ENCODE peak calls at places on chromosomes 7 and 10, in nine cellular contexts. One of them, this sample, is unnamed.
A peak's percentile ranks its signal among the peaks of the same experiment; 100 is the strongest.

GRCh38 chr7:28163955-28164354 is 16.6 kb downstream of the JAZF1 start:
- DNase-seq in effector memory CD4-positive, alpha-beta T cell: no peak
- DNase-seq in CD4-positive, CD25-positive, alpha-beta regulatory T cell: no peak
- DNase-seq in astrocyte of the spinal cord: peak; percentile 67
- DNase-seq in fibroblast of lung: peak; percentile 76
- DNase-seq in transverse colon: no peak
- DNase-seq in Peyer's patch: no peak
- DNase-seq in fibroblast of pulmonary artery: peak; percentile 40
- DNase-seq in OCI-LY7: no peak
- DNase-seq in this sample: no peak

GRCh38 chr7:41869091-41869490 is 166.2 kb upstream of the INHBA start:
- DNase-seq in effector memory CD4-positive, alpha-beta T cell: no peak
- DNase-seq in CD4-positive, CD25-positive, alpha-beta regulatory T cell: no peak
- DNase-seq in astrocyte of the spinal cord: no peak
- DNase-seq in fibroblast of lung: peak; percentile 72
- DNase-seq in transverse colon: no peak
- DNase-seq in Peyer's patch: no peak
- DNase-seq in fibroblast of pulmonary artery: peak; percentile 66
- DNase-seq in OCI-LY7: no peak
- DNase-seq in this sample: peak; percentile 82

GRCh38 chr7:141200191-141201108 is 126.6 kb downstream of the TMEM178B start:
- DNase-seq in effector memory CD4-positive, alpha-beta T cell: no peak
- DNase-seq in CD4-positive, CD25-positive, alpha-beta regulatory T cell: no peak
- DNase-seq in astrocyte of the spinal cord: no peak
- DNase-seq in fibroblast of lung: no peak
- DNase-seq in transverse colon: no peak
- DNase-seq in Peyer's patch: no peak
- DNase-seq in fibroblast of pulmonary artery: no peak
- DNase-seq in OCI-LY7: no peak
- DNase-seq in this sample: no peak

GRCh38 chr10:96678725-96679124 is 41.6 kb downstream of the PIK3AP1 start:
- DNase-seq in effector memory CD4-positive, alpha-beta T cell: no peak
- DNase-seq in CD4-positive, CD25-positive, alpha-beta regulatory T cell: no peak
- DNase-seq in astrocyte of the spinal cord: no peak
- DNase-seq in fibroblast of lung: no peak
- DNase-seq in transverse colon: no peak
- DNase-seq in Peyer's patch: no peak
- DNase-seq in fibroblast of pulmonary artery: no peak
- DNase-seq in OCI-LY7: peak; percentile 63
- DNase-seq in this sample: no peak

GRCh38 chr7:99864041-99864440 is 12.8 kb downstream of the OR2AE1 start:
- DNase-seq in effector memory CD4-positive, alpha-beta T cell: no peak
- DNase-seq in CD4-positive, CD25-positive, alpha-beta regulatory T cell: no peak
- DNase-seq in astrocyte of the spinal cord: peak; percentile 46
- DNase-seq in fibroblast of lung: peak; percentile 7
- DNase-seq in transverse colon: no peak
- DNase-seq in Peyer's patch: no peak
- DNase-seq in fibroblast of pulmonary artery: peak; percentile 5
- DNase-seq in OCI-LY7: no peak
- DNase-seq in this sample: peak; percentile 18

GRCh38 chr7:136353287-136353686 is 376.1 kb upstream of the MTPN start:
- DNase-seq in effector memory CD4-positive, alpha-beta T cell: no peak
- DNase-seq in CD4-positive, CD25-positive, alpha-beta regulatory T cell: no peak
- DNase-seq in astrocyte of the spinal cord: no peak
- DNase-seq in fibroblast of lung: no peak
- DNase-seq in transverse colon: no peak
- DNase-seq in Peyer's patch: no peak
- DNase-seq in fibroblast of pulmonary artery: no peak
- DNase-seq in OCI-LY7: peak; percentile 78
- DNase-seq in this sample: no peak

GRCh38 chr10:77371848-77372247 is 265.8 kb downstream of the KCNMA1 start:
- DNase-seq in effector memory CD4-positive, alpha-beta T cell: no peak
- DNase-seq in CD4-positive, CD25-positive, alpha-beta regulatory T cell: no peak
- DNase-seq in astrocyte of the spinal cord: no peak
- DNase-seq in fibroblast of lung: no peak
- DNase-seq in transverse colon: no peak
- DNase-seq in Peyer's patch: no peak
- DNase-seq in fibroblast of pulmonary artery: no peak
- DNase-seq in OCI-LY7: no peak
- DNase-seq in this sample: no peak

GRCh38 chr10:114511875-114512274 is 107.6 kb upstream of the AFAP1L2 start:
- DNase-seq in effector memory CD4-positive, alpha-beta T cell: no peak
- DNase-seq in CD4-positive, CD25-positive, alpha-beta regulatory T cell: no peak
- DNase-seq in astrocyte of the spinal cord: no peak
- DNase-seq in fibroblast of lung: no peak
- DNase-seq in transverse colon: no peak
- DNase-seq in Peyer's patch: no peak
- DNase-seq in fibroblast of pulmonary artery: no peak
- DNase-seq in OCI-LY7: no peak
- DNase-seq in this sample: no peak

GRCh38 chr10:66928791-66929190 is 3.0 kb downstream of the LRRTM3 start:
- DNase-seq in effector memory CD4-positive, alpha-beta T cell: no peak
- DNase-seq in CD4-positive, CD25-positive, alpha-beta regulatory T cell: no peak
- DNase-seq in astrocyte of the spinal cord: no peak
- DNase-seq in fibroblast of lung: no peak
- DNase-seq in transverse colon: no peak
- DNase-seq in Peyer's patch: no peak
- DNase-seq in fibroblast of pulmonary artery: no peak
- DNase-seq in OCI-LY7: no peak
- DNase-seq in this sample: no peak

GRCh38 chr10:98323221-98324164 is 55.5 kb upstream of the LOXL4 start:
- DNase-seq in effector memory CD4-positive, alpha-beta T cell: no peak
- DNase-seq in CD4-positive, CD25-positive, alpha-beta regulatory T cell: no peak
- DNase-seq in astrocyte of the spinal cord: peak; percentile 88
- DNase-seq in fibroblast of lung: peak; percentile 96
- DNase-seq in transverse colon: peak; percentile 29
- DNase-seq in Peyer's patch: peak; percentile 53
- DNase-seq in fibroblast of pulmonary artery: peak; percentile 77
- DNase-seq in OCI-LY7: no peak
- DNase-seq in this sample: peak; percentile 98

GRCh38 chr7:131471605-131472004 is 84.8 kb downstream of the PODXL start:
- DNase-seq in effector memory CD4-positive, alpha-beta T cell: no peak
- DNase-seq in CD4-positive, CD25-positive, alpha-beta regulatory T cell: no peak
- DNase-seq in astrocyte of the spinal cord: peak; percentile 40
- DNase-seq in fibroblast of lung: no peak
- DNase-seq in transverse colon: no peak
- DNase-seq in Peyer's patch: no peak
- DNase-seq in fibroblast of pulmonary artery: no peak
- DNase-seq in OCI-LY7: no peak
- DNase-seq in this sample: no peak

GRCh38 chr7:155665957-155666287 is 21.5 kb downstream of the RBM33 start:
- DNase-seq in effector memory CD4-positive, alpha-beta T cell: no peak
- DNase-seq in CD4-positive, CD25-positive, alpha-beta regulatory T cell: no peak
- DNase-seq in astrocyte of the spinal cord: peak; percentile 87
- DNase-seq in fibroblast of lung: peak; percentile 89
- DNase-seq in transverse colon: no peak
- DNase-seq in Peyer's patch: no peak
- DNase-seq in fibroblast of pulmonary artery: peak; percentile 79
- DNase-seq in OCI-LY7: no peak
- DNase-seq in this sample: peak; percentile 92

GRCh38 chr7:46784746-46785145 is 797.2 kb downstream of the TNS3 start:
- DNase-seq in effector memory CD4-positive, alpha-beta T cell: no peak
- DNase-seq in CD4-positive, CD25-positive, alpha-beta regulatory T cell: no peak
- DNase-seq in astrocyte of the spinal cord: peak; percentile 76
- DNase-seq in fibroblast of lung: peak; percentile 84
- DNase-seq in transverse colon: no peak
- DNase-seq in Peyer's patch: peak; percentile 47
- DNase-seq in fibroblast of pulmonary artery: peak; percentile 47
- DNase-seq in OCI-LY7: no peak
- DNase-seq in this sample: peak; percentile 67

GRCh38 chr10:7488418-7488829 is 77.6 kb upstream of the SFMBT2 start:
- DNase-seq in effector memory CD4-positive, alpha-beta T cell: no peak
- DNase-seq in CD4-positive, CD25-positive, alpha-beta regulatory T cell: no peak
- DNase-seq in astrocyte of the spinal cord: peak; percentile 26
- DNase-seq in fibroblast of lung: peak; percentile 23
- DNase-seq in transverse colon: peak; percentile 39
- DNase-seq in Peyer's patch: peak; percentile 62
- DNase-seq in fibroblast of pulmonary artery: peak; percentile 63
- DNase-seq in OCI-LY7: peak; percentile 48
- DNase-seq in this sample: peak; percentile 5

GRCh38 chr10:20221353-20221752 is 405.1 kb downstream of the PLXDC2 start:
- DNase-seq in effector memory CD4-positive, alpha-beta T cell: no peak
- DNase-seq in CD4-positive, CD25-positive, alpha-beta regulatory T cell: no peak
- DNase-seq in astrocyte of the spinal cord: no peak
- DNase-seq in fibroblast of lung: no peak
- DNase-seq in transverse colon: no peak
- DNase-seq in Peyer's patch: no peak
- DNase-seq in fibroblast of pulmonary artery: no peak
- DNase-seq in OCI-LY7: no peak
- DNase-seq in this sample: no peak

GRCh38 chr10:99536400-99537254 is 3.9 kb downstream of the NKX2-3 start:
- DNase-seq in effector memory CD4-positive, alpha-beta T cell: no peak
- DNase-seq in CD4-positive, CD25-positive, alpha-beta regulatory T cell: no peak
- DNase-seq in astrocyte of the spinal cord: no peak
- DNase-seq in fibroblast of lung: no peak
- DNase-seq in transverse colon: peak; percentile 28
- DNase-seq in Peyer's patch: no peak
- DNase-seq in fibroblast of pulmonary artery: no peak
- DNase-seq in OCI-LY7: no peak
- DNase-seq in this sample: no peak

GRCh38 chr7:90455163-90456030 is 14.0 kb upstream of the PTTG1IP2 start:
- DNase-seq in effector memory CD4-positive, alpha-beta T cell: no peak
- DNase-seq in CD4-positive, CD25-positive, alpha-beta regulatory T cell: peak; percentile 26
- DNase-seq in astrocyte of the spinal cord: peak; percentile 67
- DNase-seq in fibroblast of lung: peak; percentile 45
- DNase-seq in transverse colon: no peak
- DNase-seq in Peyer's patch: no peak
- DNase-seq in fibroblast of pulmonary artery: peak; percentile 70
- DNase-seq in OCI-LY7: peak; percentile 33
- DNase-seq in this sample: peak; percentile 70

GRCh38 chr10:123135415-123136141 is at the start of gene HMX3:
- DNase-seq in effector memory CD4-positive, alpha-beta T cell: no peak
- DNase-seq in CD4-positive, CD25-positive, alpha-beta regulatory T cell: peak; percentile 54
- DNase-seq in astrocyte of the spinal cord: no peak
- DNase-seq in fibroblast of lung: no peak
- DNase-seq in transverse colon: no peak
- DNase-seq in Peyer's patch: no peak
- DNase-seq in fibroblast of pulmonary artery: peak; percentile 55
- DNase-seq in OCI-LY7: no peak
- DNase-seq in this sample: peak; percentile 62

GRCh38 chr10:123134915-123135414 is 805 bp upstream of the HMX3 start:
- DNase-seq in effector memory CD4-positive, alpha-beta T cell: no peak
- DNase-seq in CD4-positive, CD25-positive, alpha-beta regulatory T cell: no peak
- DNase-seq in astrocyte of the spinal cord: no peak
- DNase-seq in fibroblast of lung: no peak
- DNase-seq in transverse colon: no peak
- DNase-seq in Peyer's patch: no peak
- DNase-seq in fibroblast of pulmonary artery: no peak
- DNase-seq in OCI-LY7: no peak
- DNase-seq in this sample: no peak

GRCh38 chr10:123136221-123136805 is 543 bp downstream of the HMX3 start:
- DNase-seq in effector memory CD4-positive, alpha-beta T cell: no peak
- DNase-seq in CD4-positive, CD25-positive, alpha-beta regulatory T cell: no peak
- DNase-seq in astrocyte of the spinal cord: no peak
- DNase-seq in fibroblast of lung: no peak
- DNase-seq in transverse colon: no peak
- DNase-seq in Peyer's patch: no peak
- DNase-seq in fibroblast of pulmonary artery: no peak
- DNase-seq in OCI-LY7: no peak
- DNase-seq in this sample: no peak

GRCh38 chr10:123139165-123139520 is 3.4 kb downstream of the HMX3 start:
- DNase-seq in effector memory CD4-positive, alpha-beta T cell: no peak
- DNase-seq in CD4-positive, CD25-positive, alpha-beta regulatory T cell: no peak
- DNase-seq in astrocyte of the spinal cord: no peak
- DNase-seq in fibroblast of lung: no peak
- DNase-seq in transverse colon: no peak
- DNase-seq in Peyer's patch: no peak
- DNase-seq in fibroblast of pulmonary artery: no peak
- DNase-seq in OCI-LY7: no peak
- DNase-seq in this sample: no peak

GRCh38 chr10:123136806-123137642 is 1.3 kb downstream of the HMX3 start:
- DNase-seq in effector memory CD4-positive, alpha-beta T cell: no peak
- DNase-seq in CD4-positive, CD25-positive, alpha-beta regulatory T cell: peak; percentile 41
- DNase-seq in astrocyte of the spinal cord: no peak
- DNase-seq in fibroblast of lung: peak; percentile 24
- DNase-seq in transverse colon: no peak
- DNase-seq in Peyer's patch: no peak
- DNase-seq in fibroblast of pulmonary artery: peak; percentile 19
- DNase-seq in OCI-LY7: no peak
- DNase-seq in this sample: peak; percentile 38
- H3K4me3 ChIP-seq in effector memory CD4-positive, alpha-beta T cell: peak overlapping the region; percentile 51
- H3K4me3 ChIP-seq in CD4-positive, CD25-positive, alpha-beta regulatory T cell: no peak overlapping the region
- H3K4me3 ChIP-seq in astrocyte of the spinal cord: no peak overlapping the region
- H3K4me3 ChIP-seq in fibroblast of lung: no peak overlapping the region
- H3K4me3 ChIP-seq in transverse colon: no peak overlapping the region
- H3K4me3 ChIP-seq in Peyer's patch: peak overlapping the region; percentile 55
- H3K4me3 ChIP-seq in fibroblast of pulmonary artery: no peak overlapping the region
- H3K4me3 ChIP-seq in OCI-LY7: no peak overlapping the region
- H3K4me3 ChIP-seq in this sample: no peak overlapping the region

DNA sequence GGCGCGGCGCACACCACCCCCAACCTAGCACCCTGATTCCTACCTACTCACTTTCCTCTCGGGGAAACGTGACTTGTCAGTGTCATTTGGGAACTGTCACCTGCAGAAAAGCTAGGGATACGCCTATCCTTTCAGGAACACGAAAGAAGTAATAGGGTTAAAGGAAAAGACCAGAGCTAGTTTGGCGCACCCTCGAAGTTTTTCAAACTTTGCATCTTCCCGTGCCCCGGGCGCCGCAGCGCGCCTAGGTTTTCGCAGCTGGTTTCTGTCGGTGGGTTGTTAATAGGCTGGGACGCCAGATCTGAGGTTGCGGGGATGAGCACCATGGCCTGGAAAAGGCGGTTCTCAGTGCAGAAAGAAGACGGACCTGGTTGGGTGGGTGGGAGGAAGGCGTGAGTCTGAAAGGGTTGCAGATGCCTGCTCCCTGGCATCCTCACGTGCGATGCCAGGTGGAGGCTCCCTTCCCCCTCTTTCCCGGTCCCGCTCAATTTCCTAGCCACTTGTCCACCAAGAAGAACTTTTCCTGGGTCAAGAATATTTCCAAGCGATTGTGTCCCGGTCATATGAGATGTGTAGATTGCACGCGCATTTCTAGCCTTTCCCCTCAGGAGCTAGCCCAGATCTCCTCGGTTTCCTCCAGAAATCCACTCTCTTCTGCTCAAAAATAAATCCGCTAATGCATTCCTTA is 618 bp upstream of the MEOX2 start:
- DNase-seq in effector memory CD4-positive, alpha-beta T cell: no peak
- DNase-seq in CD4-positive, CD25-positive, alpha-beta regulatory T cell: no peak
- DNase-seq in astrocyte of the spinal cord: no peak
- DNase-seq in fibroblast of lung: no peak
- DNase-seq in transverse colon: no peak
- DNase-seq in Peyer's patch: no peak
- DNase-seq in fibroblast of pulmonary artery: no peak
- DNase-seq in OCI-LY7: no peak
- DNase-seq in this sample: peak; percentile 4
- H3K4me3 ChIP-seq in effector memory CD4-positive, alpha-beta T cell: no peak overlapping the region
- H3K4me3 ChIP-seq in CD4-positive, CD25-positive, alpha-beta regulatory T cell: no peak overlapping the region
- H3K4me3 ChIP-seq in astrocyte of the spinal cord: peak overlapping the region; percentile 50
- H3K4me3 ChIP-seq in fibroblast of lung: peak overlapping the region; percentile 57
- H3K4me3 ChIP-seq in transverse colon: no peak overlapping the region
- H3K4me3 ChIP-seq in Peyer's patch: peak overlapping the region; percentile 41
- H3K4me3 ChIP-seq in fibroblast of pulmonary artery: peak overlapping the region; percentile 34
- H3K4me3 ChIP-seq in OCI-LY7: no peak overlapping the region
- H3K4me3 ChIP-seq in this sample: peak overlapping the region; percentile 0

GRCh38 chr7:17301491-17302101 is 3.1 kb downstream of the AHR start:
- DNase-seq in effector memory CD4-positive, alpha-beta T cell: peak; percentile 34
- DNase-seq in CD4-positive, CD25-positive, alpha-beta regulatory T cell: peak; percentile 52
- DNase-seq in astrocyte of the spinal cord: peak; percentile 77
- DNase-seq in fibroblast of lung: peak; percentile 34
- DNase-seq in transverse colon: peak; percentile 32
- DNase-seq in Peyer's patch: peak; percentile 75
- DNase-seq in fibroblast of pulmonary artery: peak; percentile 69
- DNase-seq in OCI-LY7: peak; percentile 26
- DNase-seq in this sample: peak; percentile 73
- H3K4me3 ChIP-seq in effector memory CD4-positive, alpha-beta T cell: peak overlapping the region; percentile 17
- H3K4me3 ChIP-seq in CD4-positive, CD25-positive, alpha-beta regulatory T cell: peak overlapping the region; percentile 99
- H3K4me3 ChIP-seq in astrocyte of the spinal cord: peak overlapping the region; percentile 90
- H3K4me3 ChIP-seq in fibroblast of lung: peak overlapping the region; percentile 89
- H3K4me3 ChIP-seq in transverse colon: no peak overlapping the region
- H3K4me3 ChIP-seq in Peyer's patch: peak overlapping the region; percentile 28
- H3K4me3 ChIP-seq in fibroblast of pulmonary artery: peak overlapping the region; percentile 73
- H3K4me3 ChIP-seq in OCI-LY7: no peak overlapping the region
- H3K4me3 ChIP-seq in this sample: peak overlapping the region; percentile 86

GRCh38 chr10:122126763-122127659 is 138.0 kb downstream of the TACC2 start:
- DNase-seq in effector memory CD4-positive, alpha-beta T cell: no peak
- DNase-seq in CD4-positive, CD25-positive, alpha-beta regulatory T cell: no peak
- DNase-seq in astrocyte of the spinal cord: peak; percentile 94
- DNase-seq in fibroblast of lung: peak; percentile 97
- DNase-seq in transverse colon: no peak
- DNase-seq in Peyer's patch: peak; percentile 61
- DNase-seq in fibroblast of pulmonary artery: peak; percentile 90
- DNase-seq in OCI-LY7: no peak
- DNase-seq in this sample: peak; percentile 94
- H3K4me3 ChIP-seq in effector memory CD4-positive, alpha-beta T cell: no peak overlapping the region
- H3K4me3 ChIP-seq in CD4-positive, CD25-positive, alpha-beta regulatory T cell: no peak overlapping the region
- H3K4me3 ChIP-seq in astrocyte of the spinal cord: no peak overlapping the region
- H3K4me3 ChIP-seq in fibroblast of lung: peak overlapping the region; percentile 41
- H3K4me3 ChIP-seq in transverse colon: no peak overlapping the region
- H3K4me3 ChIP-seq in Peyer's patch: no peak overlapping the region
- H3K4me3 ChIP-seq in fibroblast of pulmonary artery: no peak overlapping the region
- H3K4me3 ChIP-seq in OCI-LY7: no peak overlapping the region
- H3K4me3 ChIP-seq in this sample: peak overlapping the region; percentile 62

This sample was measured in GM23248.